ENCODE peak calls at places on chromosomes 6 and 20, in six cellular contexts. One of them, this sample, is unnamed.

GRCh38 chr6:110654096-110654820 is 161.0 kb downstream of the CDK19 start:
- DNase-seq in esophagus muscularis mucosa: no peak
- DNase-seq in A549: peak
- DNase-seq in tibial nerve: no peak
- DNase-seq in K562: no peak
- DNase-seq in suprapubic skin: no peak
- DNase-seq in this sample: no peak

GRCh38 chr6:133099573-133099972 is 141.6 kb upstream of the EYA4 start:
- DNase-seq in esophagus muscularis mucosa: no peak
- DNase-seq in A549: no peak
- DNase-seq in tibial nerve: no peak
- DNase-seq in K562: no peak
- DNase-seq in suprapubic skin: no peak
- DNase-seq in this sample: no peak

GRCh38 chr6:132659082-132659481 is at the start of gene TAAR1:
- DNase-seq in esophagus muscularis mucosa: no peak
- DNase-seq in A549: no peak
- DNase-seq in tibial nerve: no peak
- DNase-seq in K562: no peak
- DNase-seq in suprapubic skin: no peak
- DNase-seq in this sample: no peak

GRCh38 chr6:159075506-159076100 is 30.8 kb upstream of the TAGAP start:
- DNase-seq in esophagus muscularis mucosa: no peak
- DNase-seq in A549: no peak
- DNase-seq in tibial nerve: peak
- DNase-seq in K562: no peak
- DNase-seq in suprapubic skin: no peak
- DNase-seq in this sample: no peak

GRCh38 chr6:159999240-159999671 is 30.4 kb downstream of the IGF2R start:
- DNase-seq in esophagus muscularis mucosa: no peak
- DNase-seq in A549: no peak
- DNase-seq in tibial nerve: no peak
- DNase-seq in K562: no peak
- DNase-seq in suprapubic skin: no peak
- DNase-seq in this sample: no peak

GRCh38 chr6:3045777-3046176 is 22.5 kb upstream of the RIPK1 start:
- DNase-seq in esophagus muscularis mucosa: no peak
- DNase-seq in A549: no peak
- DNase-seq in tibial nerve: no peak
- DNase-seq in K562: no peak
- DNase-seq in suprapubic skin: no peak
- DNase-seq in this sample: no peak

GRCh38 chr6:46215213-46215612 is 44.4 kb upstream of the ENPP5 start:
- DNase-seq in esophagus muscularis mucosa: no peak
- DNase-seq in A549: no peak
- DNase-seq in tibial nerve: no peak
- DNase-seq in K562: no peak
- DNase-seq in suprapubic skin: no peak
- DNase-seq in this sample: no peak

GRCh38 chr6:116667620-116668019 is 946 bp downstream of the ZUP1 start:
- DNase-seq in esophagus muscularis mucosa: no peak
- DNase-seq in A549: no peak
- DNase-seq in tibial nerve: no peak
- DNase-seq in K562: no peak
- DNase-seq in suprapubic skin: no peak
- DNase-seq in this sample: no peak

GRCh38 chr6:157663261-157663660 is 159.8 kb upstream of the SNX9 start:
- DNase-seq in esophagus muscularis mucosa: no peak
- DNase-seq in A549: no peak
- DNase-seq in tibial nerve: no peak
- DNase-seq in K562: no peak
- DNase-seq in suprapubic skin: peak
- DNase-seq in this sample: no peak

GRCh38 chr6:42279966-42280629 is 62.4 kb upstream of the MRPS10 start:
- DNase-seq in esophagus muscularis mucosa: no peak
- DNase-seq in A549: no peak
- DNase-seq in tibial nerve: no peak
- DNase-seq in K562: no peak
- DNase-seq in suprapubic skin: no peak
- DNase-seq in this sample: peak

GRCh38 chr6:3403244-3404154 is 53.4 kb downstream of the SLC22A23 start:
- DNase-seq in esophagus muscularis mucosa: no peak
- DNase-seq in A549: peak
- DNase-seq in tibial nerve: no peak
- DNase-seq in K562: no peak
- DNase-seq in suprapubic skin: no peak
- DNase-seq in this sample: peak

GRCh38 chr20:361562-361961 is 14.7 kb downstream of the NRSN2 start:
- DNase-seq in esophagus muscularis mucosa: no peak
- DNase-seq in A549: no peak
- DNase-seq in tibial nerve: no peak
- DNase-seq in K562: no peak
- DNase-seq in suprapubic skin: no peak
- DNase-seq in this sample: no peak

GRCh38 chr6:129766959-129767728 is 57.2 kb upstream of the ARHGAP18 start:
- DNase-seq in esophagus muscularis mucosa: no peak
- DNase-seq in A549: no peak
- DNase-seq in tibial nerve: no peak
- DNase-seq in K562: peak
- DNase-seq in suprapubic skin: no peak
- DNase-seq in this sample: no peak

GRCh38 chr6:143060806-143061596 is at the start of gene AIG1:
- DNase-seq in esophagus muscularis mucosa: no peak
- DNase-seq in A549: peak
- DNase-seq in tibial nerve: peak
- DNase-seq in K562: no peak
- DNase-seq in suprapubic skin: peak
- DNase-seq in this sample: peak

GRCh38 chr20:41453006-41453950 is 86.7 kb upstream of the EMILIN3 start:
- DNase-seq in esophagus muscularis mucosa: no peak
- DNase-seq in A549: no peak
- DNase-seq in tibial nerve: no peak
- DNase-seq in K562: no peak
- DNase-seq in suprapubic skin: no peak
- DNase-seq in this sample: no peak

GRCh38 chr20:46545077-46545826 is 5.2 kb downstream of the OCSTAMP start:
- DNase-seq in esophagus muscularis mucosa: no peak
- DNase-seq in A549: no peak
- DNase-seq in tibial nerve: no peak
- DNase-seq in K562: no peak
- DNase-seq in suprapubic skin: no peak
- DNase-seq in this sample: no peak

GRCh38 chr6:127481628-127482027 is 22.4 kb upstream of the KIAA0408 start:
- DNase-seq in esophagus muscularis mucosa: no peak
- DNase-seq in A549: no peak
- DNase-seq in tibial nerve: no peak
- DNase-seq in K562: no peak
- DNase-seq in suprapubic skin: no peak
- DNase-seq in this sample: no peak

GRCh38 chr20:57838670-57839142 is 128.9 kb upstream of the PMEPA1 start:
- DNase-seq in esophagus muscularis mucosa: no peak
- DNase-seq in A549: no peak
- DNase-seq in tibial nerve: no peak
- DNase-seq in K562: no peak
- DNase-seq in suprapubic skin: no peak
- DNase-seq in this sample: no peak

GRCh38 chr6:102717737-102718427 is 1324.4 kb downstream of the GRIK2 start:
- DNase-seq in esophagus muscularis mucosa: no peak
- DNase-seq in A549: no peak
- DNase-seq in tibial nerve: no peak
- DNase-seq in K562: no peak
- DNase-seq in suprapubic skin: no peak
- DNase-seq in this sample: no peak

DNA sequence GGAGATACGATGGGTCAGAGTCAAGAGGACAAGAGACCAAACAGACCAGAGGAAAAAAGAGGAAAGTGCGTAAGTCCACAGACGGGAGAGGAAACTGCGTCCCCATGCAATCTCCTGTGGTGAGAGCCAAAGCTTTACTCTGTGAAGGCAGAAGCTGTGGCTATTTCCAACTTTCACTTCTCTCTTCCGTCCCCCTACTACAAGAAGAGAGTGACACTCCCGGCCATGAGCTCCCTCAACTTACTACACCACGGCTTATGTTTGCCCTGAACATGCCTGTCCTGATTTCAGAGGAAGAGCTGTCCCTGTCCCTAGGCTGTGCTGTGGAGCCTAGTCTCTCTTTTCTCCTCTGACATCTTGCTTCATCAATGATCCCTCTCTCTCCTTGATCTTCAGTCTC is 11.5 kb upstream of the SSR1 start:
- DNase-seq in esophagus muscularis mucosa: no peak
- DNase-seq in A549: no peak
- DNase-seq in tibial nerve: no peak
- DNase-seq in K562: no peak
- DNase-seq in suprapubic skin: no peak
- DNase-seq in this sample: no peak
- TF ChIP-seq EP300 in esophagus muscularis mucosa: no peak
- TF ChIP-seq EP300 in A549: no peak
- TF ChIP-seq EP300 in tibial nerve: peak
- TF ChIP-seq EP300 in K562: no peak
- TF ChIP-seq EP300 in suprapubic skin: no peak
- TF ChIP-seq EP300 in this sample: no peak

GRCh38 chr6:88921734-88922133 is 41.7 kb downstream of the RNGTT start:
- DNase-seq in esophagus muscularis mucosa: no peak
- DNase-seq in A549: no peak
- DNase-seq in tibial nerve: no peak
- DNase-seq in K562: no peak
- DNase-seq in suprapubic skin: no peak
- DNase-seq in this sample: no peak

GRCh38 chr6:88916615-88917198 is 46.7 kb downstream of the RNGTT start:
- DNase-seq in esophagus muscularis mucosa: no peak
- DNase-seq in A549: no peak
- DNase-seq in tibial nerve: no peak
- DNase-seq in K562: no peak
- DNase-seq in suprapubic skin: no peak
- DNase-seq in this sample: no peak

GRCh38 chr6:88920088-88920487 is 43.3 kb downstream of the RNGTT start:
- DNase-seq in esophagus muscularis mucosa: no peak
- DNase-seq in A549: no peak
- DNase-seq in tibial nerve: no peak
- DNase-seq in K562: no peak
- DNase-seq in suprapubic skin: no peak
- DNase-seq in this sample: no peak

GRCh38 chr6:88920777-88921728 is 42.4 kb downstream of the RNGTT start:
- DNase-seq in esophagus muscularis mucosa: no peak
- DNase-seq in A549: no peak
- DNase-seq in tibial nerve: no peak
- DNase-seq in K562: no peak
- DNase-seq in suprapubic skin: no peak
- DNase-seq in this sample: no peak

DNA sequence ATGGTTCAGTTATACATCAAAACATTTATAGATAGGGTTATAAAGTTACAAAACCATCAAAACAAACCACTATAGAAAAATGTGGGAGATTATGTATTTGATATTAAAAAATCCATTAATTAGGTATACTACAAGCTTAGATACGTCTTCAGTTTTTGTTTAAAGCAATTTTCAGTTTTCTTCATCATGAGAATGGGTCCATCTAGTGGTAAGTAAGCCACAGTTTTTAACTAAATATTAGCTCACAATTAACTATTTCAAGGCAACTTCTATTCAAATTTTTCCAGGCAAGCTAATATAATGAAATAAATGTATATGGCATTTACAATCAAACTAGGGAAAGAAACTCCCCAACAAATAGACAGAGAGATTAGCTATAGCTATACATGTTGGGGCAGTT is 44.4 kb downstream of the RNGTT start:
- DNase-seq in esophagus muscularis mucosa: no peak
- DNase-seq in A549: no peak
- DNase-seq in tibial nerve: no peak
- DNase-seq in K562: no peak
- DNase-seq in suprapubic skin: no peak
- DNase-seq in this sample: no peak
- TF ChIP-seq CTCF in esophagus muscularis mucosa: no peak
- TF ChIP-seq CTCF in A549: peak
- TF ChIP-seq CTCF in tibial nerve: no peak
- TF ChIP-seq CTCF in K562: peak
- TF ChIP-seq CTCF in suprapubic skin: no peak
- TF ChIP-seq CTCF in this sample: no peak

DNA sequence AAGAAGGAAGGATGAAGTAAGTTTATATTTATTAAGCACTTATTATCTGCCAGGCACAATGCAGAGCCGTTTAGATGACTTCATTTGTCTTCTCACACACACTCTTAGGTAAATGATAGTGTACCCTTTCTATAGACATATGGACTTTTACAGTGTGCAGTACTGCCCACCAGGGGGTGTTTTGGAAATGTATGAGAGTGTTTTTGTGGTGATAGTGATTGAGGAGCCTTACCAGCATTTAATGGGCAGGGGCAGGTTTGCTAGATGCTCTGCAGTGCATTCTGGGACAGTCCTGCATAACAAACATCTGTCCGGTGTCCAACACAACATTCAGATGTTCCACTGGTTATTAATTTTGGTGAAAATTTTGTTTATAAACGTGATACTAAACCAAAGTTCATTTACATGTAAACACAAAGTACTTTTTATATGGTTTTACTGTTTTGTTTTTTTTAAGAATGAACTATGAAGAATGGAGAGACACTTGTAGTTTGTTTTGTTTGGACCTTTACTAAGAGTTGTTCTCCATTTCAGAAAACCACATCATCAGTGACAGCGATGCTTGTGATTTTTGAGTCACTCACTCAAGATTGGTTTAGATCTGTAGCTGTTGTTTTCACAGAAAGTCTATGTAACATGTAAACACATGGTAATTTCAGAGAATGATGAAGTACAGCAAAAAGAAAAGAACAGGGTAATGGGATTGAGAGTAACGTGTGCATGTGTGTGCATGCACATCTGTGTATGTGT is 19.9 kb downstream of the KCNS1 start:
- DNase-seq in esophagus muscularis mucosa: no peak
- DNase-seq in A549: no peak
- DNase-seq in tibial nerve: no peak
- DNase-seq in K562: peak
- DNase-seq in suprapubic skin: no peak
- DNase-seq in this sample: no peak
- H3K27ac ChIP-seq in esophagus muscularis mucosa: no peak
- H3K27ac ChIP-seq in A549: no peak
- H3K27ac ChIP-seq in tibial nerve: no peak
- H3K27ac ChIP-seq in K562: no peak
- H3K27ac ChIP-seq in suprapubic skin: no peak
- H3K27ac ChIP-seq in this sample: no peak

DNA sequence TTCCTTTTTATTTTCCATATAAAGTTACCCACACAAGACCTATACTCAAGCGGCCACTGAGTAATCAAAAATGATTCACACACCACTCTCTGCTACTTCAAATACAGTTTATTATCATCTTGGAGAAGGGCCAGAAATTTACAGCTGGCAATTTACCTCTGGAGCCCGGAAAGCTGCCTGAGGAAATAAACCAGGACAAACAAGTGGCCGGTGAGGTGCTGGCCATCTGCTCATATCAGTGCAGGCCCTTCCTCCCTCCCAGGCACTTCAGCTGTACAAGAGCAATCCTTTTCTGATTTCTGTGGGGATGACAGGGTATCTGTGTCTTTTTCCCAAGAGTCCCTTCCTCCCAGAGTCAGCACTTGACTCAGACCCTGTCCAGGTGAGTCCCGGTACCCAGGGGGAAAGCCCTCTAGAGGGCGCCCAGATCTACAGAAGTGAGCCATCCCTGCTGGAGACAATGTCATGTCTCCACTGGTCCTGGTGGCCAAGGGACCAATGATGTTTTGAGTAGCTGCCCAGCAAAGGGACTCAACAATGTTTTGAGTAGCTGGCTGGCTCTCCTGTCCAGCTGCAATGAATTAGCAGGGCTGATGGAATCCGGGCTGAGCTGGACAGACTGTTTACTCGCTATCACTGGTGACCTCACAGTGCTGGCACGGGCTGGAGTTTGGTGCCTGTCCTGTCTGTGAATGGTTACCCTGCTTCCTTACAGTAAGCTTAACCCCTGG is 23.6 kb downstream of the LRP11 start:
- DNase-seq in esophagus muscularis mucosa: no peak
- DNase-seq in A549: peak
- DNase-seq in tibial nerve: peak
- DNase-seq in K562: peak
- DNase-seq in suprapubic skin: peak
- DNase-seq in this sample: peak
- TF ChIP-seq EP300 in esophagus muscularis mucosa: no peak
- TF ChIP-seq EP300 in A549: no peak
- TF ChIP-seq EP300 in tibial nerve: peak
- TF ChIP-seq EP300 in K562: no peak
- TF ChIP-seq EP300 in suprapubic skin: no peak
- TF ChIP-seq EP300 in this sample: no peak

This sample was measured in ovary.